ENCODE peak calls at places on chromosomes 11 and 22, in eight cellular contexts. L is activated T-cell treated with anti-CD3 and anti-CD28 coated beads for 24 hours, Q is AG09309, K is transverse colon, C is progenitor cell of endocrine pancreas, X is fibroblast of pulmonary artery, P is Peyer's patch, R is NCI-H345. N is an unnamed sample.

GRCh38 chr11:2789331-2789730 is 89.5 kb upstream of the KCNQ1OT1 start:
- DNase-seq in X (no peak), C (peak), K (no peak), Q (no peak), R (no peak), L (no peak), P (no peak), N (peak)

GRCh38 chr22:37630839-37631435 is 8.5 kb upstream of the SH3BP1 start:
- DNase-seq in P (no peak), X (no peak), L (no peak), C (no peak), K (no peak), R (no peak), Q (no peak), N (no peak)

GRCh38 chr11:46478196-46478595 is 86.6 kb upstream of the CHRM4 start:
- DNase-seq in Q (no peak), C (no peak), X (no peak), L (no peak), K (no peak), P (no peak), R (no peak), N (no peak)

GRCh38 chr22:30014244-30014643 is 66.0 kb upstream of the HORMAD2 start:
- DNase-seq in X (no peak), R (no peak), L (no peak), Q (no peak), P (no peak), C (no peak), K (no peak), N (no peak)

GRCh38 chr22:23166841-23167610 is 13.3 kb upstream of the BCR start:
- DNase-seq in L (no peak), R (peak), Q (no peak), C (no peak), X (no peak), K (no peak), P (no peak), N (no peak)

GRCh38 chr11:119372260-119373058 is 9.0 kb downstream of the USP2 start:
- DNase-seq in P (no peak), C (no peak), Q (no peak), X (no peak), R (no peak), K (no peak), L (no peak), N (no peak)

GRCh38 chr11:2432628-2433071 is 11.7 kb downstream of the TRPM5 start:
- DNase-seq in K (no peak), X (no peak), R (no peak), C (no peak), P (no peak), Q (no peak), L (no peak), N (no peak)

GRCh38 chr11:12864316-12865156 is 144.6 kb upstream of the RASSF10 start:
- DNase-seq in R (peak), L (no peak), K (no peak), X (peak), Q (peak), C (no peak), P (no peak), N (no peak)

GRCh38 chr11:112963368-112963955 is 2.2 kb downstream of the NCAM1 start:
- DNase-seq in P (no peak), Q (no peak), L (no peak), X (no peak), C (peak), R (peak), K (no peak), N (no peak)

GRCh38 chr22:45769569-45770210 is 98.1 kb downstream of the ATXN10 start:
- DNase-seq in R (no peak), P (no peak), Q (peak), X (no peak), L (no peak), K (no peak), C (no peak), N (peak)

GRCh38 chr11:123173040-123173855 is 21.8 kb downstream of the CLMP start:
- DNase-seq in X (peak), P (no peak), K (no peak), Q (peak), C (no peak), L (no peak), R (no peak), N (no peak)

GRCh38 chr11:131796089-131796488 is 425.7 kb downstream of the NTM start:
- DNase-seq in R (no peak), C (no peak), K (no peak), Q (no peak), L (no peak), P (no peak), X (no peak), N (no peak)

GRCh38 chr22:37525073-37525745 is 6.0 kb upstream of the CARD10 start:
- DNase-seq in R (no peak), C (no peak), P (no peak), K (no peak), Q (no peak), L (no peak), X (peak), N (no peak)

GRCh38 chr11:36097219-36097650 is 153.4 kb downstream of the LDLRAD3 start:
- DNase-seq in Q (no peak), K (no peak), R (no peak), X (no peak), L (no peak), C (no peak), P (no peak), N (no peak)

GRCh38 chr22:19815823-19816290 is 38.8 kb downstream of the GNB1L start:
- DNase-seq in L (no peak), P (no peak), X (no peak), K (no peak), R (no peak), C (no peak), Q (no peak), N (no peak)

GRCh38 chr11:14645247-14645912 is 1.8 kb downstream of the PDE3B start:
- DNase-seq in R (peak), K (no peak), C (no peak), Q (no peak), P (no peak), X (peak), L (no peak), N (no peak)

GRCh38 chr11:13010737-13011342 is 1.7 kb downstream of the RASSF10 start:
- DNase-seq in L (no peak), K (peak), P (no peak), X (no peak), Q (no peak), C (peak), R (no peak), N (peak)

GRCh38 chr11:8613036-8613435 is 19.0 kb upstream of the STK33 start:
- DNase-seq in P (no peak), Q (no peak), C (no peak), K (no peak), X (no peak), L (no peak), R (no peak), N (no peak)

GRCh38 chr22:36879775-36880174 is 19.0 kb downstream of the NCF4 start:
- DNase-seq in C (no peak), R (no peak), L (no peak), K (no peak), P (no peak), Q (peak), X (peak), N (no peak)

GRCh38 chr11:34468209-34468841 is 29.6 kb downstream of the CAT start:
- DNase-seq in R (no peak), C (no peak), Q (no peak), X (peak), K (peak), L (peak), P (peak), N (peak)

GRCh38 chr11:76218449-76219206 is 12.3 kb upstream of the WNT11 start:
- DNase-seq in X (no peak), L (no peak), K (no peak), C (no peak), R (no peak), Q (no peak), P (no peak), N (no peak)